ENCODE peak calls at places on chromosome 14, in four cellular contexts. O is HepG2, U is A549, V is GM12878. D is an unnamed sample.

GRCh38 chr14:101950100-101950499 is 14.3 kb upstream of the DYNC1H1 start:
- ATAC-seq in O (no peak), U (no peak), V (no peak), D (no peak)

GRCh38 chr14:104526723-104527645 is 52.6 kb upstream of the C14orf180 start:
- ATAC-seq in O (no peak), U (no peak), V (no peak), D (no peak)

GRCh38 chr14:98514016-98514415 is 758.0 kb downstream of the BCL11B start:
- ATAC-seq in O (no peak), U (no peak), V (peak; percentile 79), D (no peak)

GRCh38 chr14:69535230-69535848 is 39.3 kb downstream of the CCDC177 start:
- ATAC-seq in O (peak; percentile 85), U (peak; percentile 94), V (no peak), D (no peak)

GRCh38 chr14:58882577-58883018 is 244.8 kb downstream of the DACT1 start:
- ATAC-seq in O (no peak), U (no peak), V (no peak), D (no peak)

GRCh38 chr14:39446131-39446744 is 14.0 kb upstream of the FBXO33 start:
- ATAC-seq in O (no peak), U (no peak), V (peak; percentile 56), D (no peak)

GRCh38 chr14:61271552-61271951 is 9.6 kb downstream of the TMEM30B start:
- ATAC-seq in O (no peak), U (no peak), V (no peak), D (no peak)

GRCh38 chr14:51328942-51329350 is 88.9 kb downstream of the TMX1 start:
- ATAC-seq in O (no peak), U (no peak), V (no peak), D (peak; percentile 60)

GRCh38 chr14:39430762-39431415 is 1.3 kb downstream of the FBXO33 start:
- ATAC-seq in O (peak; percentile 7), U (no peak), V (peak; percentile 4), D (no peak)

GRCh38 chr14:31950760-31951637 is 126.1 kb upstream of the ARHGAP5 start:
- ATAC-seq in O (peak; percentile 50), U (peak; percentile 96), V (no peak), D (peak; percentile 73)

GRCh38 chr14:54207075-54207474 is 189.7 kb upstream of the CDKN3 start:
- ATAC-seq in O (no peak), U (no peak), V (no peak), D (no peak)

GRCh38 chr14:59509101-59509500 is 24.8 kb downstream of the JKAMP start:
- ATAC-seq in O (no peak), U (no peak), V (no peak), D (no peak)

GRCh38 chr14:32635103-32635719 is 303.5 kb upstream of the NPAS3 start:
- ATAC-seq in O (no peak), U (no peak), V (peak; percentile 76), D (peak; percentile 71)

GRCh38 chr14:57999471-57999870 is 133.6 kb upstream of the SLC35F4 start:
- ATAC-seq in O (no peak), U (no peak), V (no peak), D (no peak)

GRCh38 chr14:65320661-65321308 is 91.7 kb upstream of the FUT8 start:
- ATAC-seq in O (no peak), U (no peak), V (peak; percentile 42), D (no peak)
- H3K27ac ChIP-seq in O (no peak overlapping the region), U (peak overlapping the region; percentile 38), V (peak overlapping the region; percentile 94), D (no peak overlapping the region)

GRCh38 chr14:90677484-90678045 is 138.7 kb downstream of the TTC7B start:
- ATAC-seq in O (no peak), U (no peak), V (no peak), D (peak; percentile 67)
- TF ChIP-seq EP300 in O (no peak), U (no peak), V (no peak), D (no peak)

DNA sequence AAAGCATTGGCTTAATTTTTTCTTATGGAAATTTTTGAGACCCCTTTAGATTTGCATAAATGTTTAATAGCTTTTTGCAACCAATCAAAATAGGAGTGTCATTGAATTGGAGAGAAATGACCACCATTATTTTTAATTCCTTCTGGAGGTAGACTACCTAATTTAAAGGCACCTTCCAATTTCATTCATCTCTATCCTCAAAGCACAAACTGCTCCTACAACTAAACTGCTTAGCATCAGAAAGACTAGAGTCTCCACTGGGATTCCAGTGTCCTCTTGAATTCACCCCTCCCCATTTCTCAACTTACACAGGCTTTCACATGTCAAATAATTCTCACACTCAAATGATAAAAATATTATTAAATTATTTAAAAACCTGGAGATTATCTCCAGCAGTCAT is 168.4 kb downstream of the RPS29 start:
- ATAC-seq in O (no peak), U (no peak), V (no peak), D (no peak)
- TF ChIP-seq CTCF in O (no peak), U (no peak), V (no peak), D (no peak)

DNA sequence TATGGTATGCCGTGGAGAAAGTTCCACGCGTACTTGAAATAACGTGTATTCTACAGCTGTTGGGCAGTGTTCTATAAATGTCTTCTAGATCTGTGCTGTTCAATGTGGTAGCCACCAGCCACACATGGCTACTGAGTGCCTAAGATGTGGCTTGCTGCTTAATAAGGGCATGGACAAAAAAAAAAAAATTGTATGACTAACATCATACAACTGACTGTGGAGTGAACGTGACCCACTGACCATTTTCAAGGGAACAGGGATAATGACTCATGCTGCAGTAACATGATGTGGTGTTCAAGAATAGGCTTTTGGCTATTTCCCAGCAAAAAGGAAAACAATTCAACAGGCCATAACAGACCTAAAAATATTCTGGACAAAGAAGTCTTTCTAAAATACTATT is 13.0 kb downstream of the ATG14 start:
- ATAC-seq in O (no peak), U (peak; percentile 75), V (no peak), D (peak; percentile 73)
- H3K27ac ChIP-seq in O (no peak overlapping the region), U (no peak overlapping the region), V (no peak overlapping the region), D (peak overlapping the region; percentile 11)

GRCh38 chr14:20306079-20306423 is 300 bp upstream of the TTC5 start:
- ATAC-seq in O (peak; percentile 5), U (peak; percentile 22), V (no peak), D (no peak)

GRCh38 chr14:20302042-20302761 is 3.5 kb downstream of the TTC5 start:
- ATAC-seq in O (no peak), U (no peak), V (peak; percentile 62), D (no peak)

DNA sequence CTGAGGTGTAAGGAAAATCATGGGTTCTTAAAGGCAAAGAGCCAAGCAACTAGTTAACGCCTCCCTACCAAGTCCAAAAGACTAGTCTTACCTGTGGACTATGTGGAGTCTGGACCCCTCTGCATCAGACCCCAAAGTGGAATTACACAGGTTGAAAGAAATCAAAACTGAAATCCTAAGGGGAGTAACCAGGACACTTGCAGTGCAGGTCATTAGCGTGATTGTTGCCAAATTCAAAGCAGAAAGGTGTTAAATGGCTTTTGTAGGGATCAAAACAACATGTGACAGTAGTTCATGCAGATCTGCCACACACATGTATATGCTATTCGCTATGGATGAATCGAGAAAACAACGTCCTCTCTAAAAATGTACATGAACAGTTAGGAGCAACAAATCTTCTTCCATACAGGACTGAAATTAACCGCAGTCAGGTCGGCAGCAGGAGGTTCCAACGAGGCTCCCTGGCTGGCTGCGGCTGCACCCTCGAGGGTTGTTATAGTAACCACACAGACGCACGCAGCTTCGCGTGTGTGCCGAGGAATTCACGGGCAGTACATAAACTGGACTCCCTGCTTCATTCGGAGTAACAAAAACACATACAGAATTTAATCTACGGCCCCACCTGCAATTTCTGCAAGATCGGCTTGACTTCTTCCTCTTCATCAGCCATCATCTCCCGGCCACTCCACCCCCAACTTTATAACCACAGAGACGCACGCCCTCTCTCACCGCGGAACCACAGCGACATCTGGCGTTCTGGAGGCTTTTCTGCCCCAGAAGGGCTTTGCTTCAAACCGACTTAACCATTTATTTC is at the start of gene TTC5:
- ATAC-seq in O (peak; percentile 93), U (peak; percentile 96), V (peak; percentile 95), D (peak; percentile 93)
- TF ChIP-seq EP300 in O (no peak), U (no peak), V (peak; percentile 43), D (no peak)

DNA sequence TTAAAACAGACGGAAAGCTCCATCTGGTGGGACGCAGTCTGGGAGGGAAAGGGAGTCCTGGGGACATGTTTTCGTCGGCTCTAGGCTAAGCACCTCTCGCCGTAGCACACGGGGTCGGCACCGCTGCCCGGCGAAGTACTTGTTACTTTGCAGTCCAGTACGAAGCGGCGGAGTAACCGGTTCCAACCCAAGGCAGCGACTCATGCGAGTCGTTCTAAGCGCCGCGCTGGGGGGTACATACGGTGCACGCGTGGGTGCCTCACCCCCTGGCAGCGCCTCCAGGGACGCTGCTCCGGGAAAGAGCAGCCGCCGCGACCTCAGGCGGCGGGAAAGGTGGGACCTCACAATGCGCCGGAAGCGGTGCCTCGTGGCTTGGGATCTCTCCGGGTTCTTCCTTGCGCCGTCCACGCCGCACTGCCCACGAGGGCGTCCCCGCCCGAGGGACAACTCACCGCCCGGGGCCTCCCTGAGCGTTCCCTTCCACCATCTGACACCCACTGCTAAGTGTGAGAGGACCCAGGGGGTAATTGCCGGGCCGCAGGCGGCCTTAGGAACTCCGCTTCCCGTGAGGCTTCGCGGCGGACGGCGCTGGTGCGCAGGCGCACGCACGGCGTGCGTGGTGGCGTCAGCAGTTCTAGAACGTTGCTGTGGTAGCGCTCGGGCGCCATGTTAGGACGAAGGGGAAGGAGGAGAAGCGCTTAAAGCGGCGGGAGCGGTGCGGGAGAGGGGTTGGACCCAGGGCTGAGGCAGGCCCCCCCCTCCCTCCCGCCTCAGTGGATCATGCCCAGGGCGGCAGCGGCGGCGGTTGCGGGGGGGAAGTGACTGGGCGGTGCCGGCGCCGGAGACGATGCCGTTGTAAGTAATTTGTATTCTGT is at the start of gene PAPOLA:
- ATAC-seq in O (peak; percentile 93), U (peak; percentile 95), V (peak; percentile 92), D (peak; percentile 97)
- TF ChIP-seq CTCF in O (peak; percentile 49), U (no peak), V (no peak), D (peak; percentile 42)

GRCh38 chr14:88323086-88323519 is at the start of gene KCNK10:
- ATAC-seq in O (peak; percentile 17), U (no peak), V (peak; percentile 20), D (no peak)
- H3K27ac ChIP-seq in O (no peak within 1 kb of the TSS), U (no peak within 1 kb of the TSS), V (no peak within 1 kb of the TSS), D (no peak within 1 kb of the TSS)

DNA sequence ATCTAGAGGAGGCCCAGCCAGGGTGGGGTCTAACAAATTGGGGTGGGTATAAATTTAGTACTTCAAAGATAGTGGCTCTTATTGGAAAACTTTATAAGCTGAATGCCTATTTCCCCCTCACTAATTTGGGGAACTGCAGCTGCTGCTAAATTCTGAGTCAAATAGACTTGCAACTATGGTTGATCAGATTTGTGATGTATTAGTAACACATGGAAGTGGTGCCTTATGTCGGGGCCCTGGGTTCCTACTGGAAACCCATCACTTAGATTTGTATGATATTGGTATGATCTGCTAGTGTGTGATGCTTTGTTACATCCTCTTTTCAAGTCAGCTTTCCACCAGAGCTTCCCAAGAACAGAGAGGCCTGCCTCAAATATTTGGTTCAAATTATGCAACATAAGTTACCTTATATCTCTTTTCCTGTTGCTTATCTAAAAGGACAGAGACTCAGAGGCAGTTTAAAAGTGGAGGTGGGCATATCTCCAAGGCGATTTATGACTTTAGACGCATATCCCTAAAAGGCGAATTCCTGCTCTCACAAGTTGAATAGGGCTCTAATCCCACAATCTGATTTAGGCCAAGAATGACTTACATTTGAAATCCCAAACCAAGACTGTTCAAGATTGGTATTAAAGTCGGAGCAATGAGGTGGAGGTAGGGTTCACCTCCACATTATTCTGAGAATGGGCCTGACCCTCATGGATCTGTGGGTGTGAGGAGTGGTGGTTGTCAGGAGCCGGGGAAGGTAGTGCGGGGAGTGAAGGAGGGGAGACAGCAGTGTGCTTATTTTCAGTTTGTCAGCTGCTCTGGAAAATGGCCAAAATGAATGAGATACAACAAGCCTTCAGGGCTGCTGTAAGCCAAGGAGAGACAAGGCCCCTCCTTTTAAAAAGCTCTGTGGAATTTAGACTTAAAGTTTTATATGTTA is 425.8 kb downstream of the RAD51B start:
- ATAC-seq in O (no peak), U (no peak), V (no peak), D (peak; percentile 17)
- TF ChIP-seq EP300 in O (no peak), U (no peak), V (no peak), D (no peak)